ENCODE peak calls at places on chromosomes 3 and 15, in five cellular contexts. One of them, this sample, is unnamed.

GRCh38 chr15:43268111-43269105 is 1.7 kb upstream of the TGM5 start:
- DNase-seq in endothelial cell of umbilical vein: no peak
- DNase-seq in vagina: peak
- DNase-seq in GM12891: no peak
- DNase-seq in transverse colon: no peak
- DNase-seq in this sample: no peak

GRCh38 chr15:101436526-101436925 is 53.0 kb downstream of the PCSK6 start:
- DNase-seq in endothelial cell of umbilical vein: no peak
- DNase-seq in vagina: no peak
- DNase-seq in GM12891: no peak
- DNase-seq in transverse colon: no peak
- DNase-seq in this sample: no peak

GRCh38 chr15:73322665-73323373 is 45.9 kb downstream of the HCN4 start:
- DNase-seq in endothelial cell of umbilical vein: no peak
- DNase-seq in vagina: no peak
- DNase-seq in GM12891: no peak
- DNase-seq in transverse colon: no peak
- DNase-seq in this sample: no peak

GRCh38 chr15:48370460-48370859 is 39.2 kb downstream of the DUT start:
- DNase-seq in endothelial cell of umbilical vein: no peak
- DNase-seq in vagina: no peak
- DNase-seq in GM12891: no peak
- DNase-seq in transverse colon: no peak
- DNase-seq in this sample: no peak

GRCh38 chr15:39281094-39281493 is 299.8 kb upstream of the THBS1 start:
- DNase-seq in endothelial cell of umbilical vein: peak
- DNase-seq in vagina: no peak
- DNase-seq in GM12891: no peak
- DNase-seq in transverse colon: no peak
- DNase-seq in this sample: no peak

GRCh38 chr3:73401058-73401457 is 223.7 kb downstream of the PDZRN3 start:
- DNase-seq in endothelial cell of umbilical vein: no peak
- DNase-seq in vagina: peak
- DNase-seq in GM12891: no peak
- DNase-seq in transverse colon: no peak
- DNase-seq in this sample: no peak

GRCh38 chr3:166533740-166534139 is 696.5 kb upstream of the BCHE start:
- DNase-seq in endothelial cell of umbilical vein: no peak
- DNase-seq in vagina: no peak
- DNase-seq in GM12891: no peak
- DNase-seq in transverse colon: no peak
- DNase-seq in this sample: no peak

GRCh38 chr15:78291698-78292097 is 7.7 kb downstream of the SKIC8 start:
- DNase-seq in endothelial cell of umbilical vein: no peak
- DNase-seq in vagina: no peak
- DNase-seq in GM12891: no peak
- DNase-seq in transverse colon: no peak
- DNase-seq in this sample: no peak

GRCh38 chr3:191774485-191774884 is 313.5 kb downstream of the PYDC2 start:
- DNase-seq in endothelial cell of umbilical vein: no peak
- DNase-seq in vagina: no peak
- DNase-seq in GM12891: no peak
- DNase-seq in transverse colon: no peak
- DNase-seq in this sample: no peak

GRCh38 chr3:139358857-139359562 is 15.2 kb downstream of the MRPS22 start:
- DNase-seq in endothelial cell of umbilical vein: no peak
- DNase-seq in vagina: no peak
- DNase-seq in GM12891: no peak
- DNase-seq in transverse colon: no peak
- DNase-seq in this sample: no peak

GRCh38 chr3:107521466-107522059 is 1.2 kb upstream of the BBX start:
- DNase-seq in endothelial cell of umbilical vein: no peak
- DNase-seq in vagina: no peak
- DNase-seq in GM12891: no peak
- DNase-seq in transverse colon: no peak
- DNase-seq in this sample: no peak

GRCh38 chr3:99637041-99637380 is 1.4 kb upstream of the COL8A1 start:
- DNase-seq in endothelial cell of umbilical vein: peak
- DNase-seq in vagina: no peak
- DNase-seq in GM12891: no peak
- DNase-seq in transverse colon: no peak
- DNase-seq in this sample: no peak

GRCh38 chr3:115785782-115786181 is 162.5 kb downstream of the GAP43 start:
- DNase-seq in endothelial cell of umbilical vein: no peak
- DNase-seq in vagina: no peak
- DNase-seq in GM12891: no peak
- DNase-seq in transverse colon: no peak
- DNase-seq in this sample: no peak

GRCh38 chr3:25235033-25235432 is 193.0 kb upstream of the RARB start:
- DNase-seq in endothelial cell of umbilical vein: no peak
- DNase-seq in vagina: no peak
- DNase-seq in GM12891: no peak
- DNase-seq in transverse colon: no peak
- DNase-seq in this sample: no peak

GRCh38 chr3:16305121-16305541 is 40.1 kb downstream of the OXNAD1 start:
- DNase-seq in endothelial cell of umbilical vein: no peak
- DNase-seq in vagina: no peak
- DNase-seq in GM12891: no peak
- DNase-seq in transverse colon: no peak
- DNase-seq in this sample: no peak

GRCh38 chr3:129519449-129519848 is 9.0 kb upstream of the RHO start:
- DNase-seq in endothelial cell of umbilical vein: no peak
- DNase-seq in vagina: no peak
- DNase-seq in GM12891: no peak
- DNase-seq in transverse colon: no peak
- DNase-seq in this sample: no peak

GRCh38 chr3:188298585-188298984 is 144.6 kb downstream of the LPP start:
- DNase-seq in endothelial cell of umbilical vein: peak
- DNase-seq in vagina: no peak
- DNase-seq in GM12891: no peak
- DNase-seq in transverse colon: no peak
- DNase-seq in this sample: no peak

GRCh38 chr15:74184582-74185091 is 11.1 kb downstream of the ISLR start:
- DNase-seq in endothelial cell of umbilical vein: no peak
- DNase-seq in vagina: no peak
- DNase-seq in GM12891: no peak
- DNase-seq in transverse colon: no peak
- DNase-seq in this sample: no peak

GRCh38 chr15:88401972-88402656 is 65.1 kb downstream of the MRPL46 start:
- DNase-seq in endothelial cell of umbilical vein: no peak
- DNase-seq in vagina: peak
- DNase-seq in GM12891: no peak
- DNase-seq in transverse colon: peak
- DNase-seq in this sample: no peak

GRCh38 chr3:147775411-147775810 is 366.2 kb downstream of the ZIC1 start:
- DNase-seq in endothelial cell of umbilical vein: no peak
- DNase-seq in vagina: no peak
- DNase-seq in GM12891: no peak
- DNase-seq in transverse colon: no peak
- DNase-seq in this sample: no peak

GRCh38 chr3:33186524-33187367 is 31.9 kb downstream of the SUSD5 start:
- DNase-seq in endothelial cell of umbilical vein: peak
- DNase-seq in vagina: no peak
- DNase-seq in GM12891: no peak
- DNase-seq in transverse colon: no peak
- DNase-seq in this sample: no peak

GRCh38 chr3:115836944-115837343 is 213.6 kb downstream of the GAP43 start:
- DNase-seq in endothelial cell of umbilical vein: peak
- DNase-seq in vagina: no peak
- DNase-seq in GM12891: no peak
- DNase-seq in transverse colon: no peak
- DNase-seq in this sample: no peak

GRCh38 chr15:70474682-70475438 is 288.5 kb downstream of the UACA start:
- DNase-seq in endothelial cell of umbilical vein: peak
- DNase-seq in vagina: peak
- DNase-seq in GM12891: no peak
- DNase-seq in transverse colon: no peak
- DNase-seq in this sample: no peak

GRCh38 chr3:156553705-156554356 is 1.1 kb downstream of the SSR3 start:
- DNase-seq in endothelial cell of umbilical vein: peak
- DNase-seq in vagina: no peak
- DNase-seq in GM12891: no peak
- DNase-seq in transverse colon: no peak
- DNase-seq in this sample: no peak

GRCh38 chr15:45203182-45203581 is 15.4 kb upstream of the SHF start:
- DNase-seq in endothelial cell of umbilical vein: peak
- DNase-seq in vagina: no peak
- DNase-seq in GM12891: no peak
- DNase-seq in transverse colon: no peak
- DNase-seq in this sample: no peak

GRCh38 chr3:150956376-150956775 is 16.2 kb downstream of the CLRN1 start:
- DNase-seq in endothelial cell of umbilical vein: no peak
- DNase-seq in vagina: no peak
- DNase-seq in GM12891: no peak
- DNase-seq in transverse colon: no peak
- DNase-seq in this sample: no peak

GRCh38 chr3:173440431-173440990 is 43.0 kb downstream of the NLGN1 start:
- DNase-seq in endothelial cell of umbilical vein: no peak
- DNase-seq in vagina: no peak
- DNase-seq in GM12891: no peak
- DNase-seq in transverse colon: no peak
- DNase-seq in this sample: no peak

GRCh38 chr3:86333636-86334035 is 657.3 kb downstream of the VGLL3 start:
- DNase-seq in endothelial cell of umbilical vein: no peak
- DNase-seq in vagina: no peak
- DNase-seq in GM12891: no peak
- DNase-seq in transverse colon: no peak
- DNase-seq in this sample: no peak

GRCh38 chr3:129001817-129002572 is 891 bp downstream of the EFCC1 start:
- DNase-seq in endothelial cell of umbilical vein: peak
- DNase-seq in vagina: no peak
- DNase-seq in GM12891: no peak
- DNase-seq in transverse colon: no peak
- DNase-seq in this sample: no peak

GRCh38 chr15:77939851-77940250 is 137.7 kb downstream of the TBC1D2B start:
- DNase-seq in endothelial cell of umbilical vein: no peak
- DNase-seq in vagina: no peak
- DNase-seq in GM12891: no peak
- DNase-seq in transverse colon: no peak
- DNase-seq in this sample: no peak

GRCh38 chr3:130010556-130010955 is 36.0 kb downstream of the TRH start:
- DNase-seq in endothelial cell of umbilical vein: no peak
- DNase-seq in vagina: no peak
- DNase-seq in GM12891: no peak
- DNase-seq in transverse colon: no peak
- DNase-seq in this sample: no peak

GRCh38 chr3:152385761-152386160 is 117.0 kb downstream of the MBNL1 start:
- DNase-seq in endothelial cell of umbilical vein: no peak
- DNase-seq in vagina: no peak
- DNase-seq in GM12891: no peak
- DNase-seq in transverse colon: no peak
- DNase-seq in this sample: no peak
- TF ChIP-seq POLR2AphosphoS5 in endothelial cell of umbilical vein: no peak
- TF ChIP-seq POLR2AphosphoS5 in vagina: no peak
- TF ChIP-seq POLR2AphosphoS5 in GM12891: no peak
- TF ChIP-seq POLR2AphosphoS5 in transverse colon: peak
- TF ChIP-seq POLR2AphosphoS5 in this sample: no peak

DNA sequence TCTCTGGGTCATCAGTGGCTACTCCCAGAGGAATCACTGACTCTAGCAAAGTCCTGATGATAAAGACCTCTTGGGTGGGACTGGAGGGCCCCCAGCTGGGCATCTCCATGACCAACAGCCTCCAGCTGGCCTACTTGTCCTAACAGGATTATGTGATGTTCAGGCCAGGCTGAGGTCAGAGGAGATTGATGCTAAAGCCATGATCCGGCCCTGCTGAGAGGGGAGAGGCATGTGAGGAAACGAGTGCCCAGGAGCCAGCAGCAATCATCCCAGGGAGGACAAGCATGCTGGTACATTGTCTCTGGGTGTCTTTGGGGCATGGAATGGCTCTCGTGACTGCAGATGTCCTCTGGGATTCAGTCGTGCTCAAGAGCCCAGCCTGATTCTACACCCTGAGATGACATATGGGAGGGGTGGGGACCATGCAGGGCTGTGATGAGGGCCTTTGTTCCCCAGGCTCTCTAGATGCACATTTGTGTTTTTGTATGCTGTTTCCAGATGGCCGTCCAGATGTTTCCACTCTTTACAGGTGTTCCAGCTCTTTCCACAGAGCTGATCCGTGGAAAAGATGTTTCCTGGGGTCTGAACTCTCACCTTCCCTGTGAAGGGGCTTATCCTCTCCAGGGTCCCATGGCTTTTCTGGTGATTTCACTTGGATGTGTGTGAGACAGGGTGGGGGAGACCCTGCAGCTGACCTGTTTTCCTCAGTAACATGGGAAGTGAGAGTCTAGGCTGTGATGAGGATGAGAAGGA is 20.2 kb downstream of the SLC24A1 start:
- DNase-seq in endothelial cell of umbilical vein: no peak
- DNase-seq in vagina: no peak
- DNase-seq in GM12891: no peak
- DNase-seq in transverse colon: no peak
- DNase-seq in this sample: no peak
- TF ChIP-seq POLR2A in endothelial cell of umbilical vein: no peak
- TF ChIP-seq POLR2A in vagina: no peak
- TF ChIP-seq POLR2A in GM12891: peak
- TF ChIP-seq POLR2A in transverse colon: no peak
- TF ChIP-seq POLR2A in this sample: no peak

GRCh38 chr3:142588708-142589107 is 7.5 kb upstream of the PLS1 start:
- DNase-seq in endothelial cell of umbilical vein: no peak
- DNase-seq in vagina: no peak
- DNase-seq in GM12891: no peak
- DNase-seq in transverse colon: no peak
- DNase-seq in this sample: no peak

GRCh38 chr3:142586803-142587406 is 8.4 kb upstream of the ATR start:
- DNase-seq in endothelial cell of umbilical vein: peak
- DNase-seq in vagina: no peak
- DNase-seq in GM12891: no peak
- DNase-seq in transverse colon: peak
- DNase-seq in this sample: no peak
- TF ChIP-seq POLR2AphosphoS5 in endothelial cell of umbilical vein: no peak
- TF ChIP-seq POLR2AphosphoS5 in vagina: no peak
- TF ChIP-seq POLR2AphosphoS5 in GM12891: no peak
- TF ChIP-seq POLR2AphosphoS5 in transverse colon: peak
- TF ChIP-seq POLR2AphosphoS5 in this sample: no peak

DNA sequence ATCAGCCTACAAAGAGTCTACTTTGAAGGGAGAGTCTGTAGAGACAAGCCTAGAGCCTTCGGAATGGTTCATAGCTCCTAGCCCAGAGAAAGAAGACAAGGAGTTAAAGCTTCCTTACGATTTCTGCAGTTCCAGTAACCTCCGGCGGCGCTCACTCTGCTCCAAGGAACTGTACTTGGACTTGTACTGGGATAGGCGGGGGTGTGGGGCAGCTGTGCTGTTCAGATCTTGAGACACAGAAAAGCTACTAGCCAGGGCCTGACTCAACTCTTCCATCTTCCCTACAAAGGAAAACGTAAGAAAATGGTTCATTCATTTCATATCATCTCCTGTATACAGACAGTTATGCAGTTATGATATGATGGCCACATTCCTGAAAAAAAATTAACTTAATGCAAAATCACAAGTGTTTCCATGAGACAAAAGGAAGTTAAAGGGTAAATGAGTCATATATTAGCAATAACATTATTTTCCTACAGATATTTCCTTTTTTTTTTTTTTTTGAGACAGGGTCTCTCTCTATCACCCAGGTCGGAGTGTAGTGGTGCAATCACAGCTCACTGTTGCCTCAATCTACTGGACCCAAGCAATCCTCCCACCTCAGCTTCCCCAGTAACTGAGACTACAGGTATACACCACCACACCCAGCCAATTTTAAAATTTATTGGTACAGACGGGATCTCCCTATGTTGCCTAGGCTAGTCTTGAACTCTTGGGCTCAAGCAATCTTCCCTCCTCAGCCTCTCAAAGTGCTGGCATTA is 4.6 kb downstream of the SNUPN start:
- DNase-seq in endothelial cell of umbilical vein: peak
- DNase-seq in vagina: peak
- DNase-seq in GM12891: no peak
- DNase-seq in transverse colon: peak
- DNase-seq in this sample: no peak
- TF ChIP-seq POLR2A in endothelial cell of umbilical vein: no peak
- TF ChIP-seq POLR2A in vagina: no peak
- TF ChIP-seq POLR2A in GM12891: no peak
- TF ChIP-seq POLR2A in transverse colon: no peak
- TF ChIP-seq POLR2A in this sample: no peak

This sample was measured in GM12892.